ENCODE peak calls at places on chromosomes 4 and X, in eight cellular contexts. G is AG04450, F is brain microvascular endothelial cell, Z is OCI-LY7, X is fibroblast of lung, H is IMR-90, E is psoas muscle, P is cardiac muscle cell. Y is an unnamed sample.
A peak's percentile ranks its signal among the peaks of the same experiment; 100 is the strongest.

GRCh38 chrX:23811135-23811781 is 28.3 kb downstream of the SAT1 start:
- DNase-seq in P (no peak), Z (no peak), E (no peak), F (no peak), G (no peak), X (no peak), H (no peak), Y (no peak)

GRCh38 chrX:40268126-40268525 is 170.4 kb upstream of the BCOR start:
- DNase-seq in Z (no peak), E (no peak), G (no peak), F (no peak), H (no peak), P (no peak), X (no peak), Y (no peak)

GRCh38 chrX:18351774-18352173 is 2.7 kb downstream of the SCML2 start:
- DNase-seq in H (no peak), P (no peak), Z (no peak), F (no peak), G (no peak), X (no peak), E (no peak), Y (no peak)

GRCh38 chr4:38154681-38155588 is 194.7 kb downstream of the PTTG2 start:
- DNase-seq in X (peak; percentile 52), E (peak; percentile 75), P (no peak), F (no peak), H (no peak), Z (peak; percentile 20), G (no peak), Y (no peak)

GRCh38 chr4:77126844-77127614 is 30.0 kb upstream of the CCNG2 start:
- DNase-seq in H (no peak), X (no peak), Z (peak; percentile 87), F (no peak), P (no peak), G (no peak), E (no peak), Y (peak; percentile 49)

GRCh38 chrX:121216979-121217378 is 169.6 kb downstream of the GLUD2 start:
- DNase-seq in H (no peak), Z (no peak), X (no peak), F (no peak), P (no peak), E (no peak), G (no peak), Y (no peak)

GRCh38 chr4:15781427-15782095 is 3.4 kb downstream of the CD38 start:
- DNase-seq in F (no peak), E (no peak), Z (no peak), H (no peak), G (no peak), X (no peak), P (no peak), Y (peak; percentile 27)

GRCh38 chr4:4640692-4641091 is 98.8 kb upstream of the STX18 start:
- DNase-seq in Z (no peak), F (no peak), X (no peak), H (no peak), G (no peak), E (no peak), P (peak; percentile 51), Y (no peak)

GRCh38 chr4:155376387-155377268 is at the start of gene MAP9:
- DNase-seq in P (peak; percentile 99), X (peak; percentile 95), H (peak; percentile 93), F (peak; percentile 97), E (peak; percentile 89), Z (peak; percentile 98), G (peak; percentile 79), Y (peak; percentile 98)

GRCh38 chr4:139913995-139914394 is 240.0 kb downstream of the MAML3 start:
- DNase-seq in Z (no peak), F (peak; percentile 32), X (peak; percentile 76), H (peak; percentile 85), P (no peak), E (no peak), G (no peak), Y (no peak)

GRCh38 chrX:129759576-129760061 is 20.1 kb upstream of the SASH3 start:
- DNase-seq in E (peak; percentile 53), G (peak; percentile 51), Z (no peak), F (peak; percentile 57), P (no peak), H (peak; percentile 83), X (peak; percentile 88), Y (peak; percentile 96)

GRCh38 chrX:129760981-129761380 is 18.8 kb upstream of the SASH3 start:
- DNase-seq in H (no peak), Z (no peak), E (peak; percentile 23), G (no peak), P (no peak), F (no peak), X (no peak), Y (no peak)

GRCh38 chrX:129754266-129755024 is 15.7 kb downstream of the XPNPEP2 start:
- DNase-seq in P (no peak), X (no peak), F (no peak), H (no peak), G (no peak), E (peak; percentile 25), Z (no peak), Y (no peak)

GRCh38 chrX:129760155-129760554 is 19.6 kb upstream of the SASH3 start:
- DNase-seq in Z (no peak), E (peak; percentile 29), H (no peak), X (no peak), G (no peak), P (no peak), F (no peak), Y (no peak)

DNA sequence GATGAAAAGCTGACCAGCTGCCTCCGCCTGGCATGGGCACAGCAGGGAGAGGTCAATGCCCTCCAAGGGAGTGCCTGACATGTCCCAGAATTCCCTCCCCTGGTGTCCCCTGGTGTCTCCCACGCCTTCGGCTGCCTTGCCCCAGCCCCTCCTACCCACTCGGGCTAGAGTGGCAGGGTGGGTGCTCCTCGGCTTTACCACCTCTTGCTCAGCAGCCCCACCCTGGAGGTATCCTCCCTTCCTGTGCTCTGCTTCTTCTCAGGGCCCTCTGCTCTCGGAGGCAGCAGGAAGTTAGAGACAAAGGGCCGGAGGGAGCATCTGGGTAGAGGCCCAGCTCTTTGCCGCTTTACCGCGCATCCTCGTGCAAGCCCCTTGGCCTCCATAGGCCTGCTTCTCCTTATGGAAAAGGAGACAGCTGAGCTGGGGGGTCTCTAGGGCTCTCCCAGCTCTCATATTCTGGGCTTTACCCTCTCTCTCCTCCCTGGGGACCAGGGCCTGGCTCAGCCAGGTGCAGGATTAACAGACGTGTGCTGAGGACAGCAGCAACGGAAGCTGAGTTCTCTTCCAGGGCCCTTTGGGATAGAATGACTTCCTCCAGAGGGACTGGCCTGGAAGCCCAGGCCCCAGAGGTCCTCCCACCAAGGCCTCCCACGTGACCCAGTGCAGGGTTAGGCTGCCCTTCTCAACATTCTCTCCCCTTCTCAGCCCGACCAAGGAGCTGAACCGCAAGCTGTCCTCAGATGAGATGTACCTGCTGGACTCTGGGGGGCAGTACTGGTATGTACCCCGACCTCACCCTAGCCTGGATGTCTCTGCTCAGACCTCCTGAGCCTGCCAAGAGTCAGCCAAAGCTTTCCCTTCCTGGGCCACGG is 17.2 kb downstream of the XPNPEP2 start:
- DNase-seq in F (no peak), Z (peak; percentile 66), E (peak; percentile 23), G (no peak), X (no peak), H (no peak), P (no peak), Y (no peak)
- H3K4me3 ChIP-seq in F (no peak overlapping the region), Z (no peak overlapping the region), E (no peak overlapping the region), G (no peak overlapping the region), X (no peak overlapping the region), H (no peak overlapping the region), P (no peak overlapping the region), Y (no peak overlapping the region)

GRCh38 chr4:119039779-119040178 is 95.9 kb upstream of the MYOZ2 start:
- DNase-seq in G (no peak), F (no peak), P (no peak), X (no peak), E (peak; percentile 62), Z (peak; percentile 13), H (no peak), Y (no peak)
- TF ChIP-seq CTCF in G (peak; percentile 25), F (peak; percentile 42), P (no peak), X (no peak), E (peak; percentile 54), Z (peak; percentile 59), H (peak; percentile 25), Y (no peak)

GRCh38 chrX:116272328-116272727 is 101.8 kb downstream of the AGTR2 start:
- DNase-seq in F (peak; percentile 91), Z (no peak), H (peak; percentile 69), E (no peak), P (no peak), X (peak; percentile 88), G (peak; percentile 34), Y (no peak)

GRCh38 chrX:116267511-116268040 is 97.0 kb downstream of the AGTR2 start:
- DNase-seq in H (no peak), P (no peak), F (no peak), G (no peak), Z (no peak), E (no peak), X (peak; percentile 15), Y (no peak)

GRCh38 chrX:116276191-116276700 is 105.7 kb downstream of the AGTR2 start:
- DNase-seq in H (no peak), Z (no peak), X (peak; percentile 15), P (no peak), E (no peak), G (no peak), F (peak; percentile 14), Y (no peak)

GRCh38 chrX:116277391-116277790 is 106.8 kb downstream of the AGTR2 start:
- DNase-seq in P (no peak), H (no peak), Z (no peak), E (no peak), X (no peak), G (no peak), F (no peak), Y (no peak)

DNA sequence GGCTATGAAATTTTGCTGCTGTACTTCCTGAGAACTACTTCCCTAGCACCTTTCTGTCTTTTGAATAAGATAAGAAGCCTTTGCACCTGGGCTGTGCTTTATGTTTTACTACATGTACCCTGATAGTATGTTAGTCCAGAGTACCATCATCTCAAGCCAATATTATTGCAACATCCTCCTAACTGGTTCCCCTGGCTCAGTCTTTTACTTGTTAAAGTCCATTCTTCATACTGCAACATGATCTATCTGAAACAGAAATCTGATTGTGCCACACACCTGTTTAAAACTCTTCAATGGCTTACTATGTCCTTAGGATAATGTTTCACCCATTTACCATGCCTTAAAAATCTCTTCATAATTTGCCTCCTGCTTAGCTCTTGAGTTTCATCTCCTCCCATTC is 102.3 kb downstream of the AGTR2 start:
- DNase-seq in P (no peak), X (no peak), F (no peak), G (no peak), H (no peak), E (no peak), Z (no peak), Y (no peak)
- H3K27ac ChIP-seq in P (no peak overlapping the region), X (no peak overlapping the region), F (peak overlapping the region; percentile 92), G (no peak overlapping the region), H (no peak overlapping the region), E (no peak overlapping the region), Z (no peak overlapping the region), Y (no peak overlapping the region)

GRCh38 chrX:88613338-88613737 is 133.7 kb upstream of the CPXCR1 start:
- DNase-seq in Z (no peak), E (no peak), P (peak; percentile 73), H (no peak), G (no peak), X (no peak), F (peak; percentile 11), Y (peak; percentile 55)

DNA sequence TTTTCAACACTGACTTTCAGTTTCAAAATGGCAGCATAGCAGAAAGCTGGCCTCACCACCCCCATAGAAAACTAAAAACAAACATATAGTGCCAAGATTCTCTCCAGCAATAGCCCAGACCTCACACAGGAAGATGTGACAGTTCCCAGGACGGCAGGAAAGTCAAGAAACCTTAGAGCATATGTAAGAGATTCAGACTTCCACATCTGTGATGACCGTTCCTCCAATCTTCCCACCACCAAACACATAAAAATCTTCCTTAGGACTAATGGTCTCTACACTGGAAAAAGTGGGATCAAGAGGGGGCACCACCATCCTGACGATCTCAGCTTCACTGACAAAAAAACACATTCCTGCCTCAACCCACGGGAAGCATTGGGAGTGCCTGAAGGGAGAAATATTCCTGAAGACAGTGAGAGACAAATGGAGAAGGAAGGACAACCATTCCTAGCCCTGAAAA is 134.1 kb upstream of the CPXCR1 start:
- DNase-seq in H (no peak), Z (no peak), G (no peak), X (no peak), F (no peak), P (peak; percentile 10), E (no peak), Y (peak; percentile 35)
- H3K4me3 ChIP-seq in H (no peak overlapping the region), Z (no peak overlapping the region), G (no peak overlapping the region), X (no peak overlapping the region), F (no peak overlapping the region), P (no peak overlapping the region), E (no peak overlapping the region), Y (peak overlapping the region; percentile 45)

Y was measured in MM.1S.